ENCODE peak calls at places on chromosomes 13 and 19, in five cellular contexts. One of them, this sample, is unnamed.

GRCh38 chr19:50649433-50650391 is at the start of gene C19orf81:
- DNase-seq in K562: peak
- DNase-seq in neural progenitor cell: peak
- DNase-seq in HepG2: no peak
- DNase-seq in astrocyte: no peak
- DNase-seq in this sample: no peak

GRCh38 chr13:20964904-20965303 is 62.4 kb upstream of the XPO4 start:
- DNase-seq in neural progenitor cell: no peak
- DNase-seq in K562: no peak
- DNase-seq in HepG2: no peak
- DNase-seq in astrocyte: peak
- DNase-seq in this sample: no peak

GRCh38 chr13:23134542-23134941 is 46.2 kb upstream of the SGCG start:
- DNase-seq in astrocyte: no peak
- DNase-seq in HepG2: no peak
- DNase-seq in neural progenitor cell: no peak
- DNase-seq in K562: no peak
- DNase-seq in this sample: no peak

GRCh38 chr13:50396001-50396400 is 380.8 kb downstream of the KCNRG start:
- DNase-seq in neural progenitor cell: no peak
- DNase-seq in astrocyte: no peak
- DNase-seq in K562: no peak
- DNase-seq in HepG2: no peak
- DNase-seq in this sample: peak

GRCh38 chr19:903266-903797 is 9.7 kb downstream of the R3HDM4 start:
- DNase-seq in K562: no peak
- DNase-seq in astrocyte: peak
- DNase-seq in HepG2: no peak
- DNase-seq in neural progenitor cell: peak
- DNase-seq in this sample: no peak

GRCh38 chr19:15684828-15685227 is 11.9 kb downstream of the CYP4F12 start:
- DNase-seq in K562: peak
- DNase-seq in neural progenitor cell: no peak
- DNase-seq in HepG2: no peak
- DNase-seq in astrocyte: no peak
- DNase-seq in this sample: no peak

GRCh38 chr19:43618921-43619261 is 538 bp downstream of the ZNF428 start:
- DNase-seq in neural progenitor cell: no peak
- DNase-seq in K562: no peak
- DNase-seq in astrocyte: no peak
- DNase-seq in HepG2: peak
- DNase-seq in this sample: no peak

GRCh38 chr13:101552797-101553196 is 100.3 kb downstream of the ITGBL1 start:
- DNase-seq in astrocyte: peak
- DNase-seq in HepG2: no peak
- DNase-seq in neural progenitor cell: no peak
- DNase-seq in K562: no peak
- DNase-seq in this sample: peak

GRCh38 chr13:113058988-113059850 is 46.4 kb upstream of the F7 start:
- DNase-seq in neural progenitor cell: no peak
- DNase-seq in K562: no peak
- DNase-seq in astrocyte: no peak
- DNase-seq in HepG2: no peak
- DNase-seq in this sample: no peak

GRCh38 chr19:40604647-40605200 is 3.6 kb downstream of the LTBP4 start:
- DNase-seq in neural progenitor cell: peak
- DNase-seq in astrocyte: no peak
- DNase-seq in HepG2: no peak
- DNase-seq in K562: peak
- DNase-seq in this sample: peak

GRCh38 chr19:18232540-18233223 is 6.4 kb upstream of the PDE4C start:
- DNase-seq in HepG2: no peak
- DNase-seq in K562: peak
- DNase-seq in neural progenitor cell: no peak
- DNase-seq in astrocyte: no peak
- DNase-seq in this sample: no peak

DNA sequence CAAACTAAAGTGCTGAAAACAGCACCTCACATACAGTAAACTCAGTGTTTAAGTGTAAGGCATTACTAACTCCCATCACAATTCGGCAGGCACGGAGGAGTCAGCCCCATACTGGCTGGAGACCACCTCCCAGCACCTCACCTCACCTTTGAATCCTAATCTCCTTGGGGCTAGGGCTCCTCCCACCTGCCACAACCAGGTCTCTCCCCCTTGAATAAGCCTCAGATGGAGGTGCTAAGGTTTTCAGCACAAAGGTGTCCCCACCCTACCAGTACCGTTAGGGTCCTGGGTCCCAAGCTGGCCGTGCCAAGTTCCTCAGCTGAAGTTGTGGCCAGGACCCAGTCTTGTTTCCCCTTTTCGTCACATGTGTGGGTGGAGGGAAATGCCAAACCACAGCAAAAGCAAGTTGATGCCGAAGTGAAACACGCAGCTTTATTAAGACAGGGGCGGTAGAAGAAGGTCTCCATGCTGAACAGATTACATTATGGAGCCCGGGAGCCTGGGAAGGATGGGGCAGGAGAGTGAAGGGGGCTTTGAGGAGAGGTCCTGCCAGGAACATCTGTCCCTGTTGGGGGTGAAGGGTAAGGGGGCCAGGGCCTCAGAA is at the start of gene IGFLR1:
- DNase-seq in K562: no peak
- DNase-seq in astrocyte: no peak
- DNase-seq in HepG2: no peak
- DNase-seq in neural progenitor cell: no peak
- DNase-seq in this sample: no peak
- H2AFZ ChIP-seq in K562: peak
- H2AFZ ChIP-seq in astrocyte: no peak
- H2AFZ ChIP-seq in HepG2: no peak
- H2AFZ ChIP-seq in neural progenitor cell: no peak
- H2AFZ ChIP-seq in this sample: no peak

GRCh38 chr13:95874286-95874685 is 178.9 kb downstream of the UGGT2 start:
- DNase-seq in neural progenitor cell: no peak
- DNase-seq in HepG2: no peak
- DNase-seq in astrocyte: peak
- DNase-seq in K562: no peak
- DNase-seq in this sample: peak
- H2AFZ ChIP-seq in neural progenitor cell: no peak
- H2AFZ ChIP-seq in HepG2: no peak
- H2AFZ ChIP-seq in astrocyte: no peak
- H2AFZ ChIP-seq in K562: no peak
- H2AFZ ChIP-seq in this sample: no peak

GRCh38 chr13:94345374-94346195 is 133.9 kb downstream of the DCT start:
- DNase-seq in neural progenitor cell: no peak
- DNase-seq in HepG2: peak
- DNase-seq in K562: no peak
- DNase-seq in astrocyte: peak
- DNase-seq in this sample: peak
- H2AFZ ChIP-seq in neural progenitor cell: no peak
- H2AFZ ChIP-seq in HepG2: no peak
- H2AFZ ChIP-seq in K562: no peak
- H2AFZ ChIP-seq in astrocyte: no peak
- H2AFZ ChIP-seq in this sample: peak

DNA sequence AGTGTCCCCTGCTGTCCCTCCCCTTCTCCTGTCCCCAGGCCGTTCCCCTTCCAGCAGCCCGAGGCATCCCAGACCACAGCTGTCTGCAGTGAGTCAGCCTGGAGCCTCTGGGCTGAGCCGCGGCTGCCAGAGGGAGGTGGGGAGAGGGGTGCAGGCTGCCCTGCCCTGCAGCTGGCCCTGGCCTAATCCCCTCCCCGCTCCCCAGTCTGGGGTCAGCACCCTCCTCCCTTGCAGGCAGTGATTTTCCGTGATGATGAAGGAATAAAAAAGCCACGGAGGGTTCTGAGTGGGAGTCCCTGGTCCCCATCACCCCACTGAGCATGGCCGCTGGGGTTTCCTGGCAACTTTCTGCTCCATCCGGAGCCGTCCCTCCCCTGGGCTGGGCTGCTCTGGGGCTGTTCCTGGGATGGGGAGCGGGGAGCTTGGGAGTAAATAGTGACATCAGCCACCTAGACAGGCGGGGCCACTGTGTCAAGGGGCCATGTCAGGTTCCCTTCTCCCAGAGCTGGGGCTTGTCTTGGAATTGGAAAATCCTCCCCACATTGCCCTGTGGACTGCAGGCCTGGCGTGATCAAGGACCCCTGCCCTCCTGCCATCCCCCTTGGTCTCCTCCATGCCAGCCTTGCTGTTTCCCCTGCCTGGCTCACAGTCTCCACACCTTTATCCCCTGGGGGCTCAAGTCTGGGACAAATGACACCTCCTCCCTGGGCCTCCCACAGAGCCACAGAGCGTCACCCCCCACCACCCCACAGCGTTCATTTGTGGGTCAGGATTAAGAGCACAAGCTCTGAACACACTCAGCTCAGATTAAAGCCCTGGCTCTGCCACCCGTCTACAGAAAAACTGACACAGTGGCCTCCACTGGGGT is 16.7 kb downstream of the SPC24 start:
- DNase-seq in K562: peak
- DNase-seq in HepG2: peak
- DNase-seq in astrocyte: peak
- DNase-seq in neural progenitor cell: peak
- DNase-seq in this sample: peak
- H2AFZ ChIP-seq in K562: peak
- H2AFZ ChIP-seq in HepG2: no peak
- H2AFZ ChIP-seq in astrocyte: peak
- H2AFZ ChIP-seq in neural progenitor cell: no peak
- H2AFZ ChIP-seq in this sample: no peak

DNA sequence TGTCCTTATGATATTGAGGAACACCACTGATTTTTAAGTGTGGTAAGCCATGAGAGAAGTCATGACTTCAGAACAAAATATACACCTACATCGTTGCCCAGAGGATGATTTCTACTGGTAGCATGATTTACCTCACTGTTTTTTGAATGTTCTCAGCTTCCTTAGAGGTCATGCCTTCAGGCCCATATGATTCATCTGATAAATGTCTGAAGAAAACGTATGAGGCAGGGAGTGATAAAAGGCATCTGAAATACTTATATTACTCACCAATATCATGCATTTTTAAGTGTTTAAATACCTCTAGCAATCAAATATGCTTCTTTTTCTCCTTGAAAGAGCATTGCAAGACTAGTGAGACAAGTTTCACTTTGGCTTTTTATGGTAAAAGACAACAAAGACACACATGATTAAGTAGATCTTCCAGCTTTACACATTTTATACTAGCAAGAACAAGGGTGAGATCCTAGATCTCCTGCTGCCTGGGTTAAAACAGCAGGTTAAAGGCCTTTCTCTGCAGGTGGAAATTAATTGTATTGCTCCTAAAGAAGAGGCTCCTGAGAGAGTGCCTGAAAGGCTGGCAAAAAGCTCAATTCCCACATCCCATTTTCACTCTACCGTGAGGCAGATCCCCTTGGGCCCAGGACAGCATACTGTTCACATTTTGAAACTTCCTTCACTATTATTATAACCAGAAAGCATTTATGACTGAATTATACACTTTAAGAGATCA is 432.4 kb downstream of the SLITRK1 start:
- DNase-seq in astrocyte: peak
- DNase-seq in neural progenitor cell: peak
- DNase-seq in K562: no peak
- DNase-seq in HepG2: no peak
- DNase-seq in this sample: peak
- H2AFZ ChIP-seq in astrocyte: no peak
- H2AFZ ChIP-seq in neural progenitor cell: no peak
- H2AFZ ChIP-seq in K562: no peak
- H2AFZ ChIP-seq in HepG2: no peak
- H2AFZ ChIP-seq in this sample: peak

GRCh38 chr19:2154587-2155075 is 3.3 kb upstream of the AP3D1 start:
- DNase-seq in HepG2: no peak
- DNase-seq in astrocyte: peak
- DNase-seq in neural progenitor cell: no peak
- DNase-seq in K562: no peak
- DNase-seq in this sample: peak
- H2AFZ ChIP-seq in HepG2: no peak
- H2AFZ ChIP-seq in astrocyte: no peak
- H2AFZ ChIP-seq in neural progenitor cell: no peak
- H2AFZ ChIP-seq in K562: no peak
- H2AFZ ChIP-seq in this sample: peak

GRCh38 chr19:49524812-49525455 is 2.9 kb upstream of the RCN3 start:
- DNase-seq in K562: no peak
- DNase-seq in astrocyte: no peak
- DNase-seq in HepG2: no peak
- DNase-seq in neural progenitor cell: no peak
- DNase-seq in this sample: no peak

GRCh38 chr19:49533551-49534488 is 6.0 kb downstream of the RCN3 start:
- DNase-seq in HepG2: no peak
- DNase-seq in neural progenitor cell: peak
- DNase-seq in K562: peak
- DNase-seq in astrocyte: no peak
- DNase-seq in this sample: peak

GRCh38 chr19:49530708-49531107 is 2.9 kb downstream of the RCN3 start:
- DNase-seq in HepG2: no peak
- DNase-seq in K562: no peak
- DNase-seq in astrocyte: no peak
- DNase-seq in neural progenitor cell: no peak
- DNase-seq in this sample: no peak

GRCh38 chr19:49528211-49528771 is 488 bp downstream of the RCN3 start:
- DNase-seq in neural progenitor cell: no peak
- DNase-seq in HepG2: no peak
- DNase-seq in astrocyte: peak
- DNase-seq in K562: no peak
- DNase-seq in this sample: no peak
- H2AFZ ChIP-seq in neural progenitor cell: no peak
- H2AFZ ChIP-seq in HepG2: no peak
- H2AFZ ChIP-seq in astrocyte: peak
- H2AFZ ChIP-seq in K562: peak
- H2AFZ ChIP-seq in this sample: peak

DNA sequence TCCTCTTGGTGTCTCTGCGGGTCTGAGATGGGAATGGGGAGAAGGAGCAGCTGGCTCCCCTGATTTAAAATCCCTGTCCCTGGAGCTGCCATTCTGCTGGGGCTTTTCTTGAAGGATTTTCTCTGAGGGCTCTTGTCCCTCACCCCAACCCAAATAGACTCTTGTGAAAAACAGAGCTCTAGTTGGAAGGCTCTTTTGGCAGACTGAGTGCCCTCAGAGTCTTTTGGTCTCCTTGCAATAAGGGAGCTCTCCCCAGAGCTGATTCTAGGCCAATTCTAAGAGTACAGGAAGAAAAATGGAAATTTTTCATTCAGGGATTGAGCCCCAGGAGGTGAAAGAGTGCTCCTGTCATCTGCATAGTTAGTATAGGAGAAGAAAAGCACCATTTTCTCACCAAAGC is 238.3 kb downstream of the COG6 start:
- DNase-seq in HepG2: no peak
- DNase-seq in astrocyte: no peak
- DNase-seq in K562: no peak
- DNase-seq in neural progenitor cell: no peak
- DNase-seq in this sample: no peak
- H2AFZ ChIP-seq in HepG2: no peak
- H2AFZ ChIP-seq in astrocyte: no peak
- H2AFZ ChIP-seq in K562: no peak
- H2AFZ ChIP-seq in neural progenitor cell: no peak
- H2AFZ ChIP-seq in this sample: no peak

GRCh38 chr13:43573787-43574562 is 212.8 kb downstream of the ENOX1 start:
- DNase-seq in HepG2: no peak
- DNase-seq in K562: no peak
- DNase-seq in astrocyte: peak
- DNase-seq in neural progenitor cell: no peak
- DNase-seq in this sample: no peak
- H2AFZ ChIP-seq in HepG2: no peak
- H2AFZ ChIP-seq in K562: no peak
- H2AFZ ChIP-seq in astrocyte: no peak
- H2AFZ ChIP-seq in neural progenitor cell: no peak
- H2AFZ ChIP-seq in this sample: peak

GRCh38 chr13:30737511-30738342 is 2.4 kb downstream of the ALOX5AP start:
- DNase-seq in HepG2: no peak
- DNase-seq in K562: no peak
- DNase-seq in neural progenitor cell: no peak
- DNase-seq in astrocyte: no peak
- DNase-seq in this sample: no peak
- H2AFZ ChIP-seq in HepG2: no peak
- H2AFZ ChIP-seq in K562: no peak
- H2AFZ ChIP-seq in neural progenitor cell: peak
- H2AFZ ChIP-seq in astrocyte: no peak
- H2AFZ ChIP-seq in this sample: no peak

This sample was measured in mammary epithelial cell.